ENCODE peak calls at places on chromosomes 12 and 14, in five cellular contexts. H, C, N, V and O are unnamed samples. For H3K4me1, the result is how much of the 10 kb centered on the place peaks cover.

GRCh38 chr12:88036368-88036965 is 7.3 kb upstream of the C12orf50 start:
- DNase-seq in H (peak), C (no peak), N (no peak), V (no peak), O (no peak)

GRCh38 chr12:40224439-40225291 is at the start of gene LRRK2:
- DNase-seq in H (peak), C (peak), N (peak), V (peak), O (peak)

GRCh38 chr12:138898-139534 is 72.4 kb downstream of the IQSEC3 start:
- DNase-seq in H (peak), C (peak), N (no peak), V (peak), O (peak)

GRCh38 chr12:70157099-70157498 is 86.1 kb upstream of the CNOT2 start:
- DNase-seq in H (no peak), C (no peak), N (no peak), V (no peak), O (no peak)

GRCh38 chr12:77925536-77926108 is 94.9 kb downstream of the NAV3 start:
- DNase-seq in H (peak), C (peak), N (no peak), V (peak), O (peak)

GRCh38 chr14:38405851-38406630 is 150.1 kb upstream of the CLEC14A start:
- DNase-seq in H (no peak), C (no peak), N (no peak), V (no peak), O (no peak)

GRCh38 chr14:86799244-86799647 is 1193.7 kb downstream of the GALC start:
- DNase-seq in H (peak), C (no peak), N (no peak), V (no peak), O (no peak)

GRCh38 chr14:79040742-79041249 is 870.6 kb downstream of the NRXN3 start:
- DNase-seq in H (no peak), C (no peak), N (no peak), V (no peak), O (no peak)

GRCh38 chr12:111451649-111452129 is 46.0 kb downstream of the SH2B3 start:
- DNase-seq in H (no peak), C (no peak), N (no peak), V (no peak), O (no peak)

GRCh38 chr12:70891059-70891632 is 29.4 kb downstream of the PTPRR start:
- DNase-seq in H (no peak), C (no peak), N (no peak), V (no peak), O (no peak)

GRCh38 chr12:72089678-72090077 is 151.0 kb downstream of the TPH2 start:
- DNase-seq in H (no peak), C (no peak), N (no peak), V (no peak), O (no peak)

GRCh38 chr14:73209943-73210342 is 27.4 kb upstream of the PAPLN start:
- DNase-seq in H (no peak), C (no peak), N (no peak), V (no peak), O (no peak)

GRCh38 chr14:25006961-25007795 is 42.8 kb downstream of the STXBP6 start:
- DNase-seq in H (peak), C (no peak), N (no peak), V (no peak), O (no peak)

GRCh38 chr12:115375188-115375991 is 691.4 kb upstream of the TBX3 start:
- DNase-seq in H (peak), C (no peak), N (no peak), V (no peak), O (no peak)

GRCh38 chr12:6936642-6937480 is 6.8 kb upstream of the RNU7-1 start:
- DNase-seq in H (no peak), C (no peak), N (no peak), V (no peak), O (no peak)

GRCh38 chr12:12908252-12908651 is 16.9 kb downstream of the GPRC5A start:
- DNase-seq in H (no peak), C (no peak), N (no peak), V (no peak), O (no peak)

GRCh38 chr12:117582135-117582784 is 220.8 kb upstream of the NOS1 start:
- DNase-seq in H (no peak), C (no peak), N (no peak), V (no peak), O (no peak)

GRCh38 chr12:118371354-118372282 is 1.1 kb downstream of the TAOK3 start:
- DNase-seq in H (peak), C (peak), N (no peak), V (peak), O (peak)

GRCh38 chr12:116880817-116881324 is 370 bp downstream of the HRK start:
- DNase-seq in H (peak), C (no peak), N (no peak), V (peak), O (peak)

GRCh38 chr12:53484686-53485567 is 14.3 kb downstream of the MAP3K12 start:
- DNase-seq in H (no peak), C (no peak), N (no peak), V (no peak), O (no peak)

GRCh38 chr12:2306686-2307249 is 254.0 kb downstream of the CACNA1C start:
- DNase-seq in H (no peak), C (no peak), N (no peak), V (no peak), O (no peak)

GRCh38 chr14:102508774-102509743 is 517 bp downstream of the ANKRD9 start:
- DNase-seq in H (peak), C (peak), N (no peak), V (peak), O (peak)

GRCh38 chr12:25877446-25877845 is 81.0 kb upstream of the RASSF8 start:
- DNase-seq in H (no peak), C (no peak), N (no peak), V (no peak), O (no peak)

GRCh38 chr14:70567791-70568190 is 32.7 kb downstream of the MED6 start:
- DNase-seq in H (no peak), C (no peak), N (no peak), V (no peak), O (no peak)

GRCh38 chr12:14557966-14558365 is 9.7 kb downstream of the PLBD1 start:
- DNase-seq in H (no peak), C (no peak), N (no peak), V (no peak), O (no peak)

GRCh38 chr12:96069511-96070231 is 34.3 kb upstream of the LTA4H start:
- DNase-seq in H (no peak), C (no peak), N (no peak), V (no peak), O (no peak)

GRCh38 chr12:56206373-56207166 is 15.2 kb downstream of the RNF41 start:
- DNase-seq in H (peak), C (no peak), N (no peak), V (peak), O (no peak)

GRCh38 chr12:96132819-96133218 is 61.4 kb upstream of the ELK3 start:
- DNase-seq in H (peak), C (no peak), N (no peak), V (no peak), O (no peak)

DNA sequence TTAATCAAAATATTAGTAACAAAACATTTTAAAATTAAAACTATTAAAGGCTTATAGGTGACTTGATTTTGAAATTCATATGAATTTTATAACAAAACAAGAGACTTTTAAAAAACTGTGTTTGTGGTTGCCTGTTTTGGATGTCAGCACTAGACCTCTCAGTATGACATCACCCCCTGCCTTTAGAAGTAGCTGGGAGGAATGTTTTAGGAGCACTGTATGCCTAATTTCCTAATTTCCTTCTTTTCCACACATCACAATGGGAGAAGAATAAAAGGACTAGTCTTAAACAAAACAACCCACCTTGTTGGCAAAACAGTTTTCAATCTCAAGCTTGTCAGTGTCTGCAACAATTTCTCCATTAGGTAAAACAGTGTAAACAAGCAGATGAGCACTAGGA is 48.1 kb upstream of the PZP start:
- DNase-seq in H (no peak), C (no peak), N (no peak), V (no peak), O (no peak)
- H3K4me1 ChIP-seq in H (under half), C (under half), N (under half), V (under half), O (under half)

GRCh38 chr14:51847489-51847796 is 13.0 kb upstream of the GNG2 start:
- DNase-seq in H (no peak), C (no peak), N (no peak), V (no peak), O (no peak)
- H3K4me1 ChIP-seq in H (under half), C (under half), N (under half), V (under half), O (under half)

DNA sequence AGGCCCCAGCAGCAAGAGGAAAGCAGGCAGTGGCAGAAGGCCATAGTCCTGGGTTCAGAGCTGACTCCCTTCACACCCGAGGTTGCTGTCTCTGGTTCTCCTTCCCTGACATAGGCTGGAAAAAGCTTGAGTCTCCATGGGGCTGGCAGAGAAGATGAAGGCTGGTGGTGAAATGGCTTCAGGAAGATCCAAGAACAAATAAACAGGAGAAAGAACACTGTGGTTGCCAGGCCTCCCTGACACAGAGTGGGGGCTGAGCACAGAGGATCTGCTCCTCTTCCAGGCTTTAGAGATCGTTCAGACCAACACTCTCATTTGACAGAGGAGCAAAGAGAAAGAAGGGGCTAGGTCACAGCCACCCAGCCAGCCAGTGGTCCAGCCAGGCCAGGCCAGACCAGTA is 14.3 kb downstream of the HDAC7 start:
- DNase-seq in H (no peak), C (no peak), N (no peak), V (no peak), O (no peak)
- H3K4me1 ChIP-seq in H (half or more), C (half or more), N (half or more), V (half or more), O (half or more)

GRCh38 chr12:5276327-5276880 is 155.5 kb upstream of the NTF3 start:
- DNase-seq in H (no peak), C (no peak), N (no peak), V (no peak), O (peak)
- H3K4me1 ChIP-seq in H (under half), C (under half), N (under half), V (under half), O (under half)

GRCh38 chr12:132639996-132640520 is 21.5 kb downstream of the P2RX2 start:
- DNase-seq in H (no peak), C (no peak), N (no peak), V (no peak), O (no peak)
- H3K4me1 ChIP-seq in H (under half), C (under half), N (under half), V (under half), O (under half)

GRCh38 chr12:43434614-43435013 is 117.4 kb downstream of the ADAMTS20 start:
- DNase-seq in H (no peak), C (no peak), N (no peak), V (no peak), O (no peak)
- H3K4me1 ChIP-seq in H (under half), C (under half), N (under half), V (under half), O (under half)

GRCh38 chr12:65305346-65305950 is 27.0 kb downstream of the MSRB3 start:
- DNase-seq in H (no peak), C (no peak), N (no peak), V (no peak), O (no peak)
- H3K4me1 ChIP-seq in H (under half), C (under half), N (under half), V (half or more), O (under half)

GRCh38 chr14:92653162-92653651 is 95.2 kb downstream of the LGMN start:
- DNase-seq in H (no peak), C (peak), N (no peak), V (no peak), O (peak)
- H3K4me1 ChIP-seq in H (under half), C (half or more), N (half or more), V (under half), O (under half)

DNA sequence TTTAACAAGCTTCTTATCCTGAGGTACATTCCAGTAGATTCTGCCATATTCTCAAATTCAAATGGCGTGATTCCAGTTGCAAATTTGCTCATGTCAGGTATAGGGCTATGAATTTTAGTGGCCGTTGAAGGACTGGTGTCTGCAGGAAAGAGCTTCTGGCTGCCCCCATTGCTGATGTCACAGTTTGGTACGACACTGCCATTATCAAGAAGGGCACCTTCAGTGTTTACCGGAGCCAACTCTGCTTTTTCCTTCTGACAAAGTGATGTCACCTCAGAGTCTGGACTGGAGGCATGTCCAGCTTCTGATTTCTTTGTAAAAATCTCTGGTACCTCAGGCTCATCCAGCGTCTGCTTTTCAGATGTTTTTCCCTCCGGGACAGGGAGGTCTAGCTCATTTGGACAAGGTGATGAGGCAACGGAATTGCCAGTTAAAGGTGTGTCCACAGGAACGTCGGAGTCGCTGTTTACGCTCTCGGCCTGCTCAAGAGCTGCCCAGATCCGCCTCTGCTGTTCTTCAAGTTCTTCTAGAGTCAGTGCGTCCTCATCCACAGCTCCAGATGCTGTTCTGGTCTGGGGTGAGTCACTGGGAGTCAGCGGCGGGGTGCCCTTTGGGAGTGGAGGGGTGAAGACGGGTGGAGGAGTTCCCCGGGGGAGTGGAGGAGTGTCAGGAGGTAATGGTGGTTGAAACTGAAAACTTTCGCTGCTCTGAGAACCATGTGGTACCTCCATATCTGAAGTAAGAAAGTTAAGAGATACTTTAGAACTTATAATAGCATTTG is 27.0 kb downstream of the ZCCHC8 start:
- DNase-seq in H (no peak), C (no peak), N (no peak), V (no peak), O (no peak)
- H3K4me1 ChIP-seq in H (under half), C (under half), N (under half), V (under half), O (under half)